ENCODE peak calls at places on chromosomes 7 and 10, in seven cellular contexts. C is H1, I is H9, M is neuronal stem cell, H is IMR-90, B is mesenchymal stem cell, P is trophoblast cell. S is an unnamed sample. For H3K79me1, the result is how much of the 10 kb centered on the place peaks cover.

GRCh38 chr10:71964669-71965515 is 697 bp downstream of the CHST3 start:
- DNase-seq in C (peak), I (peak), M (no peak), H (peak), B (peak), P (no peak), S (peak)

GRCh38 chr10:5076615-5077014 is 17.6 kb upstream of the AKR1C3 start:
- DNase-seq in C (no peak), I (no peak), M (no peak), H (peak), B (no peak), P (no peak), S (no peak)

GRCh38 chr7:30240401-30240800 is 44.0 kb upstream of the ZNRF2 start:
- DNase-seq in C (no peak), I (no peak), M (no peak), H (no peak), B (peak), P (no peak), S (peak)

GRCh38 chr10:88116491-88116890 is 253.1 kb downstream of the PTEN start:
- DNase-seq in C (no peak), I (no peak), M (no peak), H (peak), B (no peak), P (no peak), S (no peak)

GRCh38 chr10:26483554-26483953 is 45.4 kb downstream of the APBB1IP start:
- DNase-seq in C (no peak), I (no peak), M (no peak), H (no peak), B (no peak), P (peak), S (no peak)

GRCh38 chr10:77787440-77787839 is 139.1 kb downstream of the DLG5 start:
- DNase-seq in C (no peak), I (no peak), M (no peak), H (no peak), B (no peak), P (peak), S (no peak)

GRCh38 chr7:85828654-85829053 is 641.8 kb upstream of the SEMA3D start:
- DNase-seq in C (no peak), I (no peak), M (no peak), H (no peak), B (peak), P (no peak), S (no peak)

GRCh38 chr10:126917375-126917774 is 12.1 kb downstream of the DOCK1 start:
- DNase-seq in C (no peak), I (no peak), M (no peak), H (no peak), B (no peak), P (no peak), S (no peak)

GRCh38 chr10:117752103-117752502 is 209.6 kb downstream of the EMX2 start:
- DNase-seq in C (peak), I (no peak), M (no peak), H (no peak), B (no peak), P (no peak), S (no peak)

GRCh38 chr7:117596134-117596533 is 116.3 kb downstream of the CFTR start:
- DNase-seq in C (no peak), I (no peak), M (no peak), H (no peak), B (no peak), P (no peak), S (no peak)

GRCh38 chr7:93751421-93751820 is 139.1 kb downstream of the TFPI2 start:
- DNase-seq in C (no peak), I (no peak), M (no peak), H (no peak), B (no peak), P (no peak), S (peak)

GRCh38 chr10:93352638-93353383 is 129.3 kb downstream of the MYOF start:
- DNase-seq in C (no peak), I (no peak), M (peak), H (peak), B (peak), P (peak), S (peak)

GRCh38 chr7:48389977-48390376 is 218.7 kb downstream of the ABCA13 start:
- DNase-seq in C (no peak), I (no peak), M (no peak), H (peak), B (peak), P (no peak), S (no peak)

GRCh38 chr7:362416-363096 is 72.6 kb downstream of the FOXL3 start:
- DNase-seq in C (no peak), I (no peak), M (no peak), H (peak), B (no peak), P (no peak), S (no peak)

GRCh38 chr10:7122561-7122960 is 288.3 kb downstream of the SFMBT2 start:
- DNase-seq in C (no peak), I (no peak), M (no peak), H (no peak), B (no peak), P (no peak), S (no peak)

GRCh38 chr7:116354171-116354545 is 143.8 kb downstream of the TES start:
- DNase-seq in C (no peak), I (no peak), M (no peak), H (peak), B (peak), P (peak), S (peak)

GRCh38 chr7:55140221-55140980 is 121.6 kb downstream of the EGFR start:
- DNase-seq in C (no peak), I (no peak), M (no peak), H (peak), B (peak), P (no peak), S (no peak)

GRCh38 chr10:44958897-44959242 is 732 bp upstream of the RASSF4 start:
- DNase-seq in C (no peak), I (no peak), M (no peak), H (no peak), B (no peak), P (no peak), S (no peak)

GRCh38 chr7:159149488-159149887 is 4.8 kb upstream of the VIPR2 start:
- DNase-seq in C (no peak), I (no peak), M (no peak), H (no peak), B (no peak), P (no peak), S (no peak)

GRCh38 chr7:44415047-44415446 is 75.4 kb downstream of the NUDCD3 start:
- DNase-seq in C (no peak), I (no peak), M (no peak), H (peak), B (no peak), P (peak), S (no peak)

GRCh38 chr7:134454277-134454676 is 4.6 kb downstream of the AKR1B1 start:
- DNase-seq in C (no peak), I (no peak), M (no peak), H (peak), B (peak), P (no peak), S (no peak)

GRCh38 chr10:126387041-126387908 is 1.0 kb downstream of the ADAM12 start:
- DNase-seq in C (peak), I (peak), M (peak), H (peak), B (peak), P (peak), S (peak)

GRCh38 chr7:123975049-123975448 is 50.0 kb downstream of the SPAM1 start:
- DNase-seq in C (no peak), I (no peak), M (no peak), H (no peak), B (no peak), P (no peak), S (no peak)

GRCh38 chr7:51141451-51141971 is 175.1 kb downstream of the COBL start:
- DNase-seq in C (peak), I (no peak), M (peak), H (peak), B (peak), P (no peak), S (peak)

GRCh38 chr7:155228459-155228845 is 69.2 kb upstream of the INSIG1 start:
- DNase-seq in C (no peak), I (no peak), M (no peak), H (peak), B (peak), P (peak), S (no peak)

GRCh38 chr7:120996333-120996982 is 7.9 kb downstream of the CPED1 start:
- DNase-seq in C (no peak), I (no peak), M (no peak), H (peak), B (peak), P (no peak), S (no peak)

GRCh38 chr10:124671486-124672075 is 72.6 kb downstream of the FAM53B start:
- DNase-seq in C (no peak), I (no peak), M (peak), H (no peak), B (peak), P (no peak), S (peak)

GRCh38 chr10:110326351-110327032 is 21.8 kb upstream of the SMNDC1 start:
- DNase-seq in C (no peak), I (no peak), M (no peak), H (peak), B (peak), P (no peak), S (no peak)

GRCh38 chr10:111756541-111757061 is 427.0 kb downstream of the GPAM start:
- DNase-seq in C (peak), I (peak), M (peak), H (no peak), B (peak), P (peak), S (peak)

GRCh38 chr7:34107306-34107705 is 202.0 kb downstream of the BMPER start:
- DNase-seq in C (no peak), I (no peak), M (no peak), H (peak), B (no peak), P (no peak), S (no peak)

GRCh38 chr10:78905940-78906308 is 162.8 kb upstream of the ZMIZ1 start:
- DNase-seq in C (peak), I (peak), M (no peak), H (no peak), B (no peak), P (no peak), S (no peak)

GRCh38 chr7:151013356-151013727 is 11.0 kb downstream of the ATG9B start:
- DNase-seq in C (no peak), I (peak), M (no peak), H (no peak), B (no peak), P (no peak), S (no peak)
- H3K9ac ChIP-seq in C (no peak), I (no peak), M (peak), H (no peak), B (no peak), P (no peak), S (peak)

GRCh38 chr10:14024349-14025202 is 306.1 kb downstream of the FRMD4A start:
- DNase-seq in C (no peak), I (no peak), M (no peak), H (no peak), B (no peak), P (no peak), S (no peak)
- H3K27ac ChIP-seq in C (no peak), I (no peak), M (no peak), H (no peak), B (no peak), P (no peak), S (no peak)

GRCh38 chr7:41996381-41997035 is 240.5 kb downstream of the GLI3 start:
- DNase-seq in C (no peak), I (no peak), M (no peak), H (peak), B (peak), P (no peak), S (no peak)
- H3K79me1 ChIP-seq in C (under half), I (under half), M (under half), H (under half), B (under half), P (under half), S (under half)

DNA sequence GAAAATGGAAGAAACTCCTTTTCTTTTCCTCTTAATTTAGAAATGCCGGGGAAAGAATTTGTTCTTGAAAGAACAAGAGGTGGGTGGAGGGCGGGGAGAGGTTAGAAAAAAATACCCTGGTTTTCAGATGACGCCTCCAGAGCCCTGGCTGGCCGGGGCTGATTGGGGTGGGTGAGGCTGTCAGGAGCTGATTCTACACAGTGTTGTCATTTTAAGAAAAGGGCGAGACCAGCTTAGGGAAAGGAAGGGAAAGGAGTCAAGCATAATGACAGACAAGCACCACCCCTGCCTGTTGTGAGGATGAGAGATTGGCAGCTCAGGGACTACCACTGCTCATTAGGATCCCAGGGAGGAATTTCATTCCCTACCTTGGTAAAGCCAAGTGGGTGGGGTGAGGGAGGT is 9.9 kb upstream of the FAM180A start:
- DNase-seq in C (no peak), I (peak), M (no peak), H (peak), B (no peak), P (no peak), S (peak)
- H3K9ac ChIP-seq in C (no peak), I (no peak), M (no peak), H (no peak), B (peak), P (peak), S (no peak)